ENCODE peak calls at places on chromosomes 3 and 15, in five cellular contexts. O is Peyer's patch, N is mucosa of gallbladder, T is A549, E is neural crest cell. D is an unnamed sample.

GRCh38 chr15:62895905-62896316 is 146.6 kb upstream of the TPM1 start:
- DNase-seq in O (no peak), N (no peak), T (peak), E (no peak), D (no peak)

GRCh38 chr15:62060116-62060895 is at the start of gene VPS13C:
- DNase-seq in O (peak), N (peak), T (peak), E (peak), D (no peak)

GRCh38 chr15:31371520-31372240 is 45.0 kb downstream of the KLF13 start:
- DNase-seq in O (no peak), N (no peak), T (no peak), E (no peak), D (no peak)

GRCh38 chr3:38454179-38454883 is 641 bp downstream of the ACVR2B start:
- DNase-seq in O (peak), N (no peak), T (peak), E (peak), D (no peak)

GRCh38 chr3:150147776-150148175 is 177.1 kb upstream of the PFN2 start:
- DNase-seq in O (no peak), N (no peak), T (no peak), E (no peak), D (no peak)

GRCh38 chr3:9793161-9793781 is 389 bp downstream of the ARPC4 start:
- DNase-seq in O (peak), N (no peak), T (no peak), E (no peak), D (no peak)

GRCh38 chr3:72288955-72289707 is 504.2 kb upstream of the PROK2 start:
- DNase-seq in O (peak), N (peak), T (no peak), E (no peak), D (peak)

GRCh38 chr3:110419571-110419970 is 652.0 kb upstream of the NECTIN3 start:
- DNase-seq in O (no peak), N (no peak), T (no peak), E (no peak), D (no peak)

GRCh38 chr3:187086831-187087230 is 52.5 kb downstream of the RPL39L start:
- DNase-seq in O (no peak), N (no peak), T (no peak), E (no peak), D (no peak)

GRCh38 chr3:120567370-120568197 is 28.6 kb upstream of the NDUFB4 start:
- DNase-seq in O (no peak), N (no peak), T (no peak), E (no peak), D (no peak)

GRCh38 chr3:126544596-126545281 is 14.0 kb downstream of the C3orf22 start:
- DNase-seq in O (peak), N (no peak), T (no peak), E (no peak), D (no peak)

GRCh38 chr15:84023636-84024035 is 211.9 kb upstream of the GOLGA6L4 start:
- DNase-seq in O (no peak), N (no peak), T (peak), E (peak), D (no peak)

D was measured in SK-N-MC.